ENCODE peak calls at places on chromosomes 13 and 19, in nine cellular contexts. One of them, this sample, is unnamed.
A peak's percentile ranks its signal among the peaks of the same experiment; 100 is the strongest.

GRCh38 chr13:38951525-38952313 is 38.9 kb downstream of the STOML3 start:
- DNase-seq in right lobe of liver: peak; percentile 51
- DNase-seq in NCI-H748 treated with DMSO at 0.1 percent for 48 hours: no peak
- DNase-seq in left colon: peak; percentile 62
- DNase-seq in COR-L47: no peak
- DNase-seq in stimulated activated CD8-positive, alpha-beta memory T cell treated with anti-CD3 and anti-CD28 coated beads, Interleukin-4, amount 100 ng/mL, for 24 hours: no peak
- DNase-seq in Daoy: no peak
- DNase-seq in stimulated activated CD4-positive, alpha-beta T cell treated with anti-CD3 and anti-CD28 coated beads, Interleukin-15, amount 100 ng/mL, for 48 hours: no peak
- DNase-seq in T-helper 17 cell: no peak
- DNase-seq in this sample: peak; percentile 92

GRCh38 chr19:53132231-53132991 is at the start of gene ZNF415:
- DNase-seq in COR-L47: peak; percentile 2
- DNase-seq in T-helper 17 cell: no peak
- DNase-seq in right lobe of liver: peak; percentile 70
- DNase-seq in stimulated activated CD4-positive, alpha-beta T cell treated with anti-CD3 and anti-CD28 coated beads, Interleukin-15, amount 100 ng/mL, for 48 hours: peak; percentile 39
- DNase-seq in Daoy: peak; percentile 89
- DNase-seq in left colon: peak; percentile 87
- DNase-seq in stimulated activated CD8-positive, alpha-beta memory T cell treated with anti-CD3 and anti-CD28 coated beads, Interleukin-4, amount 100 ng/mL, for 24 hours: peak; percentile 10
- DNase-seq in NCI-H748 treated with DMSO at 0.1 percent for 48 hours: peak; percentile 92
- DNase-seq in this sample: peak; percentile 76

GRCh38 chr19:17721821-17722220 is 2.5 kb downstream of the MAP1S start:
- DNase-seq in COR-L47: no peak
- DNase-seq in left colon: no peak
- DNase-seq in Daoy: peak; percentile 74
- DNase-seq in stimulated activated CD4-positive, alpha-beta T cell treated with anti-CD3 and anti-CD28 coated beads, Interleukin-15, amount 100 ng/mL, for 48 hours: no peak
- DNase-seq in right lobe of liver: peak; percentile 64
- DNase-seq in T-helper 17 cell: no peak
- DNase-seq in stimulated activated CD8-positive, alpha-beta memory T cell treated with anti-CD3 and anti-CD28 coated beads, Interleukin-4, amount 100 ng/mL, for 24 hours: no peak
- DNase-seq in NCI-H748 treated with DMSO at 0.1 percent for 48 hours: no peak
- DNase-seq in this sample: no peak

GRCh38 chr13:29429496-29429895 is 166.0 kb downstream of the SLC7A1 start:
- DNase-seq in left colon: no peak
- DNase-seq in T-helper 17 cell: no peak
- DNase-seq in stimulated activated CD4-positive, alpha-beta T cell treated with anti-CD3 and anti-CD28 coated beads, Interleukin-15, amount 100 ng/mL, for 48 hours: no peak
- DNase-seq in stimulated activated CD8-positive, alpha-beta memory T cell treated with anti-CD3 and anti-CD28 coated beads, Interleukin-4, amount 100 ng/mL, for 24 hours: no peak
- DNase-seq in right lobe of liver: no peak
- DNase-seq in Daoy: no peak
- DNase-seq in NCI-H748 treated with DMSO at 0.1 percent for 48 hours: no peak
- DNase-seq in COR-L47: no peak
- DNase-seq in this sample: no peak

GRCh38 chr13:105599477-105600037 is 935.9 kb downstream of the EFNB2 start:
- DNase-seq in T-helper 17 cell: no peak
- DNase-seq in stimulated activated CD8-positive, alpha-beta memory T cell treated with anti-CD3 and anti-CD28 coated beads, Interleukin-4, amount 100 ng/mL, for 24 hours: no peak
- DNase-seq in COR-L47: no peak
- DNase-seq in stimulated activated CD4-positive, alpha-beta T cell treated with anti-CD3 and anti-CD28 coated beads, Interleukin-15, amount 100 ng/mL, for 48 hours: no peak
- DNase-seq in right lobe of liver: no peak
- DNase-seq in left colon: no peak
- DNase-seq in NCI-H748 treated with DMSO at 0.1 percent for 48 hours: no peak
- DNase-seq in Daoy: no peak
- DNase-seq in this sample: no peak

GRCh38 chr13:36192166-36192565 is 22.2 kb downstream of the SOHLH2 start:
- DNase-seq in NCI-H748 treated with DMSO at 0.1 percent for 48 hours: peak; percentile 45
- DNase-seq in T-helper 17 cell: no peak
- DNase-seq in right lobe of liver: no peak
- DNase-seq in stimulated activated CD8-positive, alpha-beta memory T cell treated with anti-CD3 and anti-CD28 coated beads, Interleukin-4, amount 100 ng/mL, for 24 hours: no peak
- DNase-seq in stimulated activated CD4-positive, alpha-beta T cell treated with anti-CD3 and anti-CD28 coated beads, Interleukin-15, amount 100 ng/mL, for 48 hours: no peak
- DNase-seq in left colon: no peak
- DNase-seq in Daoy: no peak
- DNase-seq in COR-L47: peak; percentile 23
- DNase-seq in this sample: no peak

GRCh38 chr13:52846567-52847321 is 1.7 kb downstream of the PCDH8 start:
- DNase-seq in COR-L47: no peak
- DNase-seq in NCI-H748 treated with DMSO at 0.1 percent for 48 hours: no peak
- DNase-seq in Daoy: peak; percentile 52
- DNase-seq in T-helper 17 cell: no peak
- DNase-seq in stimulated activated CD4-positive, alpha-beta T cell treated with anti-CD3 and anti-CD28 coated beads, Interleukin-15, amount 100 ng/mL, for 48 hours: no peak
- DNase-seq in right lobe of liver: peak; percentile 31
- DNase-seq in stimulated activated CD8-positive, alpha-beta memory T cell treated with anti-CD3 and anti-CD28 coated beads, Interleukin-4, amount 100 ng/mL, for 24 hours: peak; percentile 12
- DNase-seq in left colon: peak; percentile 45
- DNase-seq in this sample: peak; percentile 21

GRCh38 chr19:679418-680286 is 3.5 kb downstream of the FSTL3 start:
- DNase-seq in right lobe of liver: peak; percentile 73
- DNase-seq in Daoy: peak; percentile 75
- DNase-seq in T-helper 17 cell: no peak
- DNase-seq in stimulated activated CD4-positive, alpha-beta T cell treated with anti-CD3 and anti-CD28 coated beads, Interleukin-15, amount 100 ng/mL, for 48 hours: no peak
- DNase-seq in stimulated activated CD8-positive, alpha-beta memory T cell treated with anti-CD3 and anti-CD28 coated beads, Interleukin-4, amount 100 ng/mL, for 24 hours: no peak
- DNase-seq in NCI-H748 treated with DMSO at 0.1 percent for 48 hours: no peak
- DNase-seq in left colon: peak; percentile 65
- DNase-seq in COR-L47: no peak
- DNase-seq in this sample: no peak

GRCh38 chr19:45172173-45172572 is 5.9 kb downstream of the TRAPPC6A start:
- DNase-seq in stimulated activated CD4-positive, alpha-beta T cell treated with anti-CD3 and anti-CD28 coated beads, Interleukin-15, amount 100 ng/mL, for 48 hours: no peak
- DNase-seq in left colon: no peak
- DNase-seq in Daoy: no peak
- DNase-seq in right lobe of liver: no peak
- DNase-seq in stimulated activated CD8-positive, alpha-beta memory T cell treated with anti-CD3 and anti-CD28 coated beads, Interleukin-4, amount 100 ng/mL, for 24 hours: no peak
- DNase-seq in NCI-H748 treated with DMSO at 0.1 percent for 48 hours: no peak
- DNase-seq in COR-L47: peak; percentile 76
- DNase-seq in T-helper 17 cell: no peak
- DNase-seq in this sample: no peak

GRCh38 chr19:40200352-40201099 is 9.3 kb downstream of the MAP3K10 start:
- DNase-seq in T-helper 17 cell: no peak
- DNase-seq in Daoy: no peak
- DNase-seq in stimulated activated CD8-positive, alpha-beta memory T cell treated with anti-CD3 and anti-CD28 coated beads, Interleukin-4, amount 100 ng/mL, for 24 hours: no peak
- DNase-seq in stimulated activated CD4-positive, alpha-beta T cell treated with anti-CD3 and anti-CD28 coated beads, Interleukin-15, amount 100 ng/mL, for 48 hours: no peak
- DNase-seq in left colon: no peak
- DNase-seq in COR-L47: no peak
- DNase-seq in NCI-H748 treated with DMSO at 0.1 percent for 48 hours: no peak
- DNase-seq in right lobe of liver: no peak
- DNase-seq in this sample: no peak

GRCh38 chr19:50801107-50801506 is 10.9 kb downstream of the ACP4 start:
- DNase-seq in right lobe of liver: no peak
- DNase-seq in T-helper 17 cell: no peak
- DNase-seq in NCI-H748 treated with DMSO at 0.1 percent for 48 hours: no peak
- DNase-seq in stimulated activated CD8-positive, alpha-beta memory T cell treated with anti-CD3 and anti-CD28 coated beads, Interleukin-4, amount 100 ng/mL, for 24 hours: no peak
- DNase-seq in stimulated activated CD4-positive, alpha-beta T cell treated with anti-CD3 and anti-CD28 coated beads, Interleukin-15, amount 100 ng/mL, for 48 hours: no peak
- DNase-seq in Daoy: no peak
- DNase-seq in left colon: no peak
- DNase-seq in COR-L47: no peak
- DNase-seq in this sample: no peak

GRCh38 chr19:29019403-29019802 is 193.5 kb downstream of the UQCRFS1 start:
- DNase-seq in Daoy: no peak
- DNase-seq in right lobe of liver: no peak
- DNase-seq in COR-L47: no peak
- DNase-seq in stimulated activated CD8-positive, alpha-beta memory T cell treated with anti-CD3 and anti-CD28 coated beads, Interleukin-4, amount 100 ng/mL, for 24 hours: no peak
- DNase-seq in left colon: no peak
- DNase-seq in stimulated activated CD4-positive, alpha-beta T cell treated with anti-CD3 and anti-CD28 coated beads, Interleukin-15, amount 100 ng/mL, for 48 hours: no peak
- DNase-seq in NCI-H748 treated with DMSO at 0.1 percent for 48 hours: no peak
- DNase-seq in T-helper 17 cell: no peak
- DNase-seq in this sample: no peak

GRCh38 chr13:46010148-46010547 is 42.4 kb downstream of the ZC3H13 start:
- DNase-seq in right lobe of liver: no peak
- DNase-seq in left colon: no peak
- DNase-seq in T-helper 17 cell: no peak
- DNase-seq in stimulated activated CD8-positive, alpha-beta memory T cell treated with anti-CD3 and anti-CD28 coated beads, Interleukin-4, amount 100 ng/mL, for 24 hours: no peak
- DNase-seq in stimulated activated CD4-positive, alpha-beta T cell treated with anti-CD3 and anti-CD28 coated beads, Interleukin-15, amount 100 ng/mL, for 48 hours: no peak
- DNase-seq in NCI-H748 treated with DMSO at 0.1 percent for 48 hours: no peak
- DNase-seq in Daoy: no peak
- DNase-seq in COR-L47: peak; percentile 1
- DNase-seq in this sample: no peak

GRCh38 chr13:26887594-26887993 is 127.0 kb upstream of the GPR12 start:
- DNase-seq in NCI-H748 treated with DMSO at 0.1 percent for 48 hours: no peak
- DNase-seq in COR-L47: no peak
- DNase-seq in Daoy: no peak
- DNase-seq in right lobe of liver: no peak
- DNase-seq in T-helper 17 cell: no peak
- DNase-seq in stimulated activated CD4-positive, alpha-beta T cell treated with anti-CD3 and anti-CD28 coated beads, Interleukin-15, amount 100 ng/mL, for 48 hours: no peak
- DNase-seq in left colon: no peak
- DNase-seq in stimulated activated CD8-positive, alpha-beta memory T cell treated with anti-CD3 and anti-CD28 coated beads, Interleukin-4, amount 100 ng/mL, for 24 hours: no peak
- DNase-seq in this sample: no peak

GRCh38 chr19:57436392-57436791 is 1.3 kb downstream of the ZNF749 start:
- DNase-seq in stimulated activated CD4-positive, alpha-beta T cell treated with anti-CD3 and anti-CD28 coated beads, Interleukin-15, amount 100 ng/mL, for 48 hours: no peak
- DNase-seq in NCI-H748 treated with DMSO at 0.1 percent for 48 hours: no peak
- DNase-seq in stimulated activated CD8-positive, alpha-beta memory T cell treated with anti-CD3 and anti-CD28 coated beads, Interleukin-4, amount 100 ng/mL, for 24 hours: no peak
- DNase-seq in Daoy: no peak
- DNase-seq in COR-L47: no peak
- DNase-seq in right lobe of liver: no peak
- DNase-seq in T-helper 17 cell: no peak
- DNase-seq in left colon: no peak
- DNase-seq in this sample: no peak

GRCh38 chr19:41386442-41386841 is 10.1 kb downstream of the TMEM91 start:
- DNase-seq in Daoy: no peak
- DNase-seq in right lobe of liver: no peak
- DNase-seq in left colon: no peak
- DNase-seq in T-helper 17 cell: no peak
- DNase-seq in stimulated activated CD8-positive, alpha-beta memory T cell treated with anti-CD3 and anti-CD28 coated beads, Interleukin-4, amount 100 ng/mL, for 24 hours: no peak
- DNase-seq in stimulated activated CD4-positive, alpha-beta T cell treated with anti-CD3 and anti-CD28 coated beads, Interleukin-15, amount 100 ng/mL, for 48 hours: no peak
- DNase-seq in NCI-H748 treated with DMSO at 0.1 percent for 48 hours: no peak
- DNase-seq in COR-L47: no peak
- DNase-seq in this sample: no peak

GRCh38 chr19:19404879-19405860 is at the start of gene GATAD2A:
- DNase-seq in left colon: peak; percentile 96
- DNase-seq in stimulated activated CD8-positive, alpha-beta memory T cell treated with anti-CD3 and anti-CD28 coated beads, Interleukin-4, amount 100 ng/mL, for 24 hours: peak; percentile 84
- DNase-seq in T-helper 17 cell: peak; percentile 88
- DNase-seq in right lobe of liver: peak; percentile 96
- DNase-seq in Daoy: peak; percentile 96
- DNase-seq in COR-L47: peak; percentile 73
- DNase-seq in stimulated activated CD4-positive, alpha-beta T cell treated with anti-CD3 and anti-CD28 coated beads, Interleukin-15, amount 100 ng/mL, for 48 hours: peak; percentile 86
- DNase-seq in NCI-H748 treated with DMSO at 0.1 percent for 48 hours: peak; percentile 29
- DNase-seq in this sample: peak; percentile 93

GRCh38 chr13:46894534-46894906 is 2.3 kb downstream of the HTR2A start:
- DNase-seq in T-helper 17 cell: no peak
- DNase-seq in left colon: no peak
- DNase-seq in Daoy: peak; percentile 2
- DNase-seq in NCI-H748 treated with DMSO at 0.1 percent for 48 hours: no peak
- DNase-seq in right lobe of liver: no peak
- DNase-seq in stimulated activated CD4-positive, alpha-beta T cell treated with anti-CD3 and anti-CD28 coated beads, Interleukin-15, amount 100 ng/mL, for 48 hours: no peak
- DNase-seq in COR-L47: no peak
- DNase-seq in stimulated activated CD8-positive, alpha-beta memory T cell treated with anti-CD3 and anti-CD28 coated beads, Interleukin-4, amount 100 ng/mL, for 24 hours: no peak
- DNase-seq in this sample: no peak

GRCh38 chr13:52109096-52109495 is 19.8 kb downstream of the NEK5 start:
- DNase-seq in T-helper 17 cell: no peak
- DNase-seq in left colon: no peak
- DNase-seq in stimulated activated CD4-positive, alpha-beta T cell treated with anti-CD3 and anti-CD28 coated beads, Interleukin-15, amount 100 ng/mL, for 48 hours: no peak
- DNase-seq in NCI-H748 treated with DMSO at 0.1 percent for 48 hours: no peak
- DNase-seq in stimulated activated CD8-positive, alpha-beta memory T cell treated with anti-CD3 and anti-CD28 coated beads, Interleukin-4, amount 100 ng/mL, for 24 hours: no peak
- DNase-seq in COR-L47: no peak
- DNase-seq in right lobe of liver: no peak
- DNase-seq in Daoy: no peak
- DNase-seq in this sample: peak; percentile 61

GRCh38 chr13:68066879-68067513 is 836.9 kb upstream of the PCDH9 start:
- DNase-seq in Daoy: no peak
- DNase-seq in T-helper 17 cell: no peak
- DNase-seq in stimulated activated CD8-positive, alpha-beta memory T cell treated with anti-CD3 and anti-CD28 coated beads, Interleukin-4, amount 100 ng/mL, for 24 hours: no peak
- DNase-seq in stimulated activated CD4-positive, alpha-beta T cell treated with anti-CD3 and anti-CD28 coated beads, Interleukin-15, amount 100 ng/mL, for 48 hours: no peak
- DNase-seq in NCI-H748 treated with DMSO at 0.1 percent for 48 hours: no peak
- DNase-seq in left colon: no peak
- DNase-seq in right lobe of liver: no peak
- DNase-seq in COR-L47: no peak
- DNase-seq in this sample: peak; percentile 5

GRCh38 chr19:46201413-46202310 is 27.9 kb upstream of the IGFL1 start:
- DNase-seq in stimulated activated CD4-positive, alpha-beta T cell treated with anti-CD3 and anti-CD28 coated beads, Interleukin-15, amount 100 ng/mL, for 48 hours: no peak
- DNase-seq in stimulated activated CD8-positive, alpha-beta memory T cell treated with anti-CD3 and anti-CD28 coated beads, Interleukin-4, amount 100 ng/mL, for 24 hours: no peak
- DNase-seq in COR-L47: no peak
- DNase-seq in left colon: no peak
- DNase-seq in T-helper 17 cell: no peak
- DNase-seq in Daoy: no peak
- DNase-seq in right lobe of liver: no peak
- DNase-seq in NCI-H748 treated with DMSO at 0.1 percent for 48 hours: no peak
- DNase-seq in this sample: no peak